ENCODE peak calls at places on chromosomes 4 and X, in six cellular contexts. G is RWPE2; J is IMR-90; E is HCT116; A is CD8-positive, alpha-beta T cell; D is lung. P is an unnamed sample.

GRCh38 chrX:129772796-129773431 is 6.8 kb upstream of the SASH3 start:
- DNase-seq in D (peak; percentile 70), G (no peak), E (no peak), J (no peak), A (peak; percentile 54), P (peak; percentile 88)

GRCh38 chr4:183407635-183408463 is 36.6 kb upstream of the CDKN2AIP start:
- DNase-seq in G (no peak), A (no peak), E (no peak), D (no peak), J (no peak), P (no peak)

GRCh38 chrX:15751160-15751819 is 13.2 kb downstream of the CA5B start:
- DNase-seq in D (no peak), E (no peak), J (peak; percentile 56), G (no peak), A (peak; percentile 23), P (no peak)

GRCh38 chrX:126670258-126670657 is 117.6 kb upstream of the DCAF12L1 start:
- DNase-seq in A (no peak), G (no peak), D (no peak), E (no peak), J (no peak), P (no peak)

GRCh38 chrX:11445540-11445939 is 152.3 kb downstream of the AMELX start:
- DNase-seq in A (no peak), J (no peak), D (no peak), E (no peak), G (no peak), P (no peak)

GRCh38 chr4:182885022-182885737 is 32.0 kb downstream of the DCTD start:
- DNase-seq in J (no peak), D (no peak), E (no peak), G (no peak), A (no peak), P (no peak)

GRCh38 chr4:28092610-28093009 is 1232.0 kb downstream of the STIM2 start:
- DNase-seq in J (no peak), G (no peak), E (peak; percentile 22), A (no peak), D (no peak), P (no peak)

GRCh38 chr4:96120206-96120605 is 280.3 kb downstream of the PDHA2 start:
- DNase-seq in E (no peak), D (no peak), G (no peak), J (no peak), A (no peak), P (no peak)

GRCh38 chr4:69731261-69731660 is 29.2 kb downstream of the SULT1B1 start:
- DNase-seq in G (no peak), E (no peak), A (no peak), J (no peak), D (no peak), P (no peak)

GRCh38 chr4:4401049-4401448 is 14.1 kb downstream of the NSG1 start:
- DNase-seq in A (no peak), G (no peak), E (no peak), J (no peak), D (no peak), P (no peak)
- H3K4me3 ChIP-seq in A (no peak overlapping the region), G (no peak overlapping the region), E (no peak overlapping the region), J (no peak overlapping the region), D (no peak overlapping the region), P (no peak overlapping the region)

DNA sequence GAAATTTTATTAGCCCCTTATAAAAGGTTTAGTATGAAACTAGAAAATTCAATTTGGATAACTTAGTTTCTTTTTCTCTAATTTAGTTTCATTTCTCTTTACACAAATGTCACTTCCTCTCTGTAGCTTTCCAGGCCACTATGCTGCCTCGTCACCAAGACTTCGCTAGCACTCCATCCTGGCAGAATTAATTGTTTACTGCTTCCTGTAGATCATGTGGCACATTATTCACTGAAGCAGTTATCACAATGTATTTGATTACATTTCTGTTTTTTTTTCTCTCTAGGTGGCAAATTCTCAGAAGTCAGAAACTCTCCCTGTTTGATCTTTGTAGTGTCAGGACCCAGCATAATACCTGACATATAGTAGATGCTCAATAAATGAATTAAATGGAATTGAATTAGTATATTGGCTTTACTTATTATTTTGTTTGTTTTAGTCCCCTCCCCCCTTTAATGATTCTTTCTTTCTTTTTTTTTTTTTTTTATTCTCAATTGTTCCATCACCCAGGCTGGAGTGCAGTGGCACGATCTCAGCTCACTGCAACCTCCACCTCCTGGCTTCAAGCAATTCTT is 9.3 kb upstream of the SAT1 start:
- DNase-seq in J (no peak), D (no peak), E (no peak), G (no peak), A (peak; percentile 64), P (no peak)
- H3K4me3 ChIP-seq in J (no peak overlapping the region), D (no peak overlapping the region), E (no peak overlapping the region), G (no peak overlapping the region), A (peak overlapping the region; percentile 55), P (no peak overlapping the region)

DNA sequence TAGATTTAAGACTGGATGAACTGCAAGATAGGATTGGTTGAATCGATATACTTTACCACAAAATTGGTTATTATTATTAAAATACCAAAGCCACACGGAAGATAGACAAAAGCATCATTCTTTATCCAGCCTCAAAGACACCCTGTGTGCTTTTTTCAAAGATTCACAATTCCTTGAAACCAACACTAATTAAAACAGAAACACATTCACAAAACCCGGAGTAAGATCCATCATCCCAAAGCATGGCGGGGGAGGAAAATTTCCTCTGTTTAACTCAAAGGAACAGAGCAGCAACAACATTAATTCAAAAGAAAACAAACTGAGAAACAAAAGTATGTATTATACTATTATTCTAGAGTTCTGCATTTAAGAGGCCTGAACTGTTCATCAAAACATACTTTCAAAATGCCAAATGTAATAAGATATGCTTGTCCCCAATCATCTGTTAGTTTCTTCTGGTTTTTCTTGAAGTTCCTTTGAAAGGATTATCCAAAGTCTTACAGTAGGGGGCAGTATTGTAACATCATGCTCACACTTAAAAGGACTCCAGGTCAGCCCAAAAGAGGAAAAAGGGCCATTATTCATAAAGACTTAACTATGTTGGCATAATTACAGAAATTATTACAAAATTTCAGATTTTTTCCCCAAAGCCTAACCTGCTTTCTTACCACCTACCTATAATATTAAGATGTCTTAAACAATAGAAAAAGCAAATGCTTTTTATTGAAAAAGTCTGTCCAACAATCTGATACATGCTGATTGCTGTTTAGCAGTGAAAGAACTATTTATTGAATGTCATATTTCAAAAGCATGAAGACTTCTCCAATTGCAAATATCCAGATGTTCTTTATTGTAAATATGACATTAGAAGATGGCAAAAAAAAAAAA is 168.7 kb downstream of the SCFD2 start:
- DNase-seq in D (no peak), A (no peak), G (no peak), J (peak; percentile 90), E (peak; percentile 70), P (no peak)
- H3K4me3 ChIP-seq in D (no peak overlapping the region), A (no peak overlapping the region), G (no peak overlapping the region), J (peak overlapping the region; percentile 22), E (no peak overlapping the region), P (no peak overlapping the region)

DNA sequence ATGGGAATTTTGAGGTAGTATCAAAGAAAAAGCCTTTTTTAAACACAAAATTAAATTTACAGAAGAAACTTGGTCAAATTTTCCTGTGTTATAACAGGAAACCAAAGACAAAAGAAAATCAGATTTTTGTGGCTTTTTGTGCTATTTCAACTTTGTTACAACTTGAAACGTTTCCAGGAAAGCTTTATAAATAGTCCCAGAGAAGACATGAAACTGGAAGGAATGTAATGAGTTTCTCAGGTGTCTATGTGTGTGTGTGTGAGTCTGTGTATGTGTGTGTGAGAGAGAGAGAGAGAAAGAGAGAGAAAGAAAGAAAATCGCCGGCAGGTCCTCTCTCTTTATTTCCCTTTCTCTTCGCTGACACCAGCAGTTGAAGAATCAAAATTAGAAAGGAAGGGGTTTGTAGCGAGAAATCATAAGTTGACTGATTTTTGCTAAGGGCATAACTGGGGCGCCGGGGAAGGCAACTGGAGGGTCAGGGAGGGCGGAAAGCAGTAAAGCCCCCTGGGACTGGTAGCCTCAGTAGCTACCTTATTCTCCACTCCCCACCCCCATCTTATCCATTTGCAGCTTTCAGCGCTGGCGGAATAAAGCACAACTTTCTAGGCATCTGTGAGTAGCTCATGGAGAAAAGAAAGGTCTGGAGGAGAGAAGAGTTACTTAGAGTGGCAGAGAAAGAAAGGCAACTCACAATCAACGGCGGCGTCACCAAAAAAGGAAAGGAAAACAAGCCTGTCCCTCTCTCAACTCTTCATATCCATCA is 1.4 kb downstream of the TMEM47 start:
- DNase-seq in A (no peak), G (no peak), E (no peak), J (no peak), D (no peak), P (no peak)
- H3K4me3 ChIP-seq in A (no peak overlapping the region), G (no peak overlapping the region), E (no peak overlapping the region), J (peak overlapping the region; percentile 99), D (peak overlapping the region; percentile 56), P (no peak overlapping the region)

DNA sequence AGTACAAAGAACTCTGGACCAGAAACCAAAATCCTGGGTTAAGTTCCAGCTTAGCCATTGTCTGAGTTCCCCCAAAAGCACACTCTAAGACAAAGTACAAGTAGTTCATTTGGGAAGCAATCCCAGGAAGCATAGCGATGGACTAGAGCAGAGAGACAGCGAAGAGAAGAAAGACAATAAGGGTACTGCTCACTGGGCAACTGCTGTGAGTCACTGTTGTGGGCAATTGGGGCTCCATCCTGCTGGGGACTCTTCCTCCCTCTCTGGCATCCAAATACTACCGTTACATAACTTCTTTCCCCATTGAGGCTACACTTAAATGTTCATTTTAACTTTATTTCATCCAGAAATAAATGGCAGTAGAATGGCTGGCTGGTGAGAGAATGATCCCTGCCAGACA is 14.1 kb downstream of the SRPX start:
- DNase-seq in G (no peak), J (no peak), A (no peak), E (no peak), D (no peak), P (no peak)
- H3K4me3 ChIP-seq in G (no peak overlapping the region), J (no peak overlapping the region), A (no peak overlapping the region), E (no peak overlapping the region), D (no peak overlapping the region), P (no peak overlapping the region)

DNA sequence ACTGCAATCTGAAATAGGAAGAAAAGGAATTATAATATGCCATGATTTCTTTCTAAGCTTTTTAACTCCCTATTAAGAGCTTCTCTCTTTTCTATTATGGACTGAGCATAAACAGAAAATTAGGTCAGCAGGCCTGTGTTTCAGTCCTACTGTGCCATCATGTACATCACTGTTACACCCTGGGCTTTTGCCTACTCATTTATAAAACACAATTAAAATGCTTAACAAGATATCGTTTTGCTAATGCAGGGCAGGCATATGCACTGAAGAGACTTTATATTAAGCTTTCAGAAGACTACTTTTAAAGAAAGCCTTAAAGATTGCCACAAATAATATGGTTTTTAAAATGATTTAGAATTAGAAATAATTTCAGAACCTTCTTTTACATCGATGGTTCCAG is 828 bp upstream of the BBS12 start:
- DNase-seq in G (no peak), J (no peak), A (no peak), D (no peak), E (no peak), P (no peak)
- H3K4me3 ChIP-seq in G (no peak overlapping the region), J (no peak overlapping the region), A (no peak overlapping the region), D (no peak overlapping the region), E (peak overlapping the region; percentile 78), P (no peak overlapping the region)

GRCh38 chr4:3460926-3461325 is 2.2 kb upstream of the DOK7 start:
- DNase-seq in E (no peak), D (no peak), J (no peak), G (no peak), A (no peak), P (no peak)
- H3K4me3 ChIP-seq in E (no peak overlapping the region), D (no peak overlapping the region), J (no peak overlapping the region), G (no peak overlapping the region), A (no peak overlapping the region), P (no peak overlapping the region)